ENCODE peak calls at places on chromosomes 4 and X, in ten cellular contexts. H is sigmoid colon, W is vagina, K is psoas muscle, U is heart right ventricle, E is aorta, B is IMR-90, L is tibial artery, R is Peyer's patch, G is K562. T is an unnamed sample. For H3K4me1, the result is how much of the 10 kb centered on the place peaks cover.

GRCh38 chr4:40934671-40935070 is 184.9 kb downstream of the NSUN7 start:
- DNase-seq in H (no peak), W (no peak), K (no peak), U (no peak), E (no peak), B (no peak), L (no peak), R (no peak), G (no peak), T (no peak)

GRCh38 chr4:169116270-169116901 is 106.3 kb upstream of the CBR4 start:
- DNase-seq in H (no peak), W (no peak), K (no peak), U (no peak), E (no peak), B (peak), L (no peak), R (no peak), G (no peak), T (no peak)

GRCh38 chr4:37628977-37629609 is 57.1 kb downstream of the RELL1 start:
- DNase-seq in H (peak), W (no peak), K (peak), U (no peak), E (no peak), B (peak), L (no peak), R (no peak), G (peak), T (no peak)

GRCh38 chr4:128601992-128602695 is 207.4 kb upstream of the JADE1 start:
- DNase-seq in H (no peak), W (no peak), K (no peak), U (no peak), E (no peak), B (peak), L (no peak), R (no peak), G (peak), T (peak)

GRCh38 chr4:161522031-161522430 is 641.8 kb downstream of the FSTL5 start:
- DNase-seq in H (no peak), W (no peak), K (no peak), U (no peak), E (no peak), B (no peak), L (no peak), R (no peak), G (no peak), T (no peak)

GRCh38 chrX:84192006-84192405 is 4.0 kb upstream of the RPS6KA6 start:
- DNase-seq in H (no peak), W (no peak), K (no peak), U (no peak), E (no peak), B (no peak), L (no peak), R (no peak), G (no peak), T (no peak)

GRCh38 chrX:96685205-96686099 is 810 bp downstream of the DIAPH2 start:
- DNase-seq in H (peak), W (no peak), K (peak), U (peak), E (peak), B (peak), L (peak), R (peak), G (no peak), T (peak)

GRCh38 chrX:102546818-102547493 is 30.4 kb upstream of the TMSB15A start:
- DNase-seq in H (no peak), W (no peak), K (no peak), U (no peak), E (no peak), B (no peak), L (no peak), R (no peak), G (no peak), T (no peak)

GRCh38 chr4:52837716-52838558 is 24.2 kb upstream of the RASL11B start:
- DNase-seq in H (no peak), W (no peak), K (no peak), U (peak), E (no peak), B (peak), L (no peak), R (no peak), G (no peak), T (no peak)

GRCh38 chrX:87489071-87489470 is 28.5 kb upstream of the KLHL4 start:
- DNase-seq in H (no peak), W (no peak), K (no peak), U (no peak), E (no peak), B (no peak), L (no peak), R (no peak), G (no peak), T (no peak)

GRCh38 chr4:88009871-88010270 is 2.4 kb downstream of the PKD2 start:
- DNase-seq in H (no peak), W (no peak), K (no peak), U (no peak), E (no peak), B (no peak), L (no peak), R (no peak), G (no peak), T (no peak)
- H3K4me1 ChIP-seq in H (half or more), W (half or more), K (under half), U (under half), E (under half), B (under half), L (half or more), R (under half), G (under half), T (under half)

GRCh38 chr4:176038789-176039188 is 26.9 kb upstream of the WDR17 start:
- DNase-seq in H (no peak), W (no peak), K (no peak), U (no peak), E (no peak), B (no peak), L (no peak), R (no peak), G (no peak), T (no peak)

GRCh38 chr4:176044589-176044951 is 21.1 kb upstream of the WDR17 start:
- DNase-seq in H (no peak), W (no peak), K (no peak), U (no peak), E (peak), B (peak), L (no peak), R (no peak), G (no peak), T (no peak)

GRCh38 chr4:176043838-176044588 is 21.6 kb upstream of the WDR17 start:
- DNase-seq in H (no peak), W (no peak), K (no peak), U (no peak), E (peak), B (no peak), L (no peak), R (no peak), G (no peak), T (no peak)

GRCh38 chr4:176036585-176037205 is 28.9 kb upstream of the WDR17 start:
- DNase-seq in H (no peak), W (no peak), K (no peak), U (no peak), E (no peak), B (no peak), L (no peak), R (no peak), G (no peak), T (no peak)

DNA sequence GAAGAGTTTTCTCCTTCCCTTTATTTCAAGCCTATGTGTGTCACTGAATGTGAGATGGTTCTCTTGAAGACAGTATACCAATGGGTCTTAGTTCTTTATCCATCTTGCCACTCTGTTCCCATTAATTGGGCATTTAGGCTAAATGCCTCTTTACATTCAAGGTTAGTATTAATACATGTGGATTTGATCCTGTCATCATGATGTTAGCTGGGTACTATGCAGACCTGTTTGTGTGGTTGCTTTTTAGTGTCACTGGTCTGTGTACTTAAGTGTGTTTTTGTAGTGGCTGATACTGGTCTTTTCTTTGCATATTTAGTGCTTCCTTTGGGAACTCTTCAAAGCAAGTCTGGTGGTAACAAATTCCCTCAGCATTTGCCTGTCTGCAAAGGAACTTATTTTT is 23.4 kb upstream of the WDR17 start:
- DNase-seq in H (no peak), W (no peak), K (no peak), U (no peak), E (no peak), B (no peak), L (no peak), R (no peak), G (no peak), T (no peak)
- H3K4me1 ChIP-seq in H (under half), W (under half), K (under half), U (under half), E (under half), B (under half), L (under half), R (under half), G (under half), T (under half)

DNA sequence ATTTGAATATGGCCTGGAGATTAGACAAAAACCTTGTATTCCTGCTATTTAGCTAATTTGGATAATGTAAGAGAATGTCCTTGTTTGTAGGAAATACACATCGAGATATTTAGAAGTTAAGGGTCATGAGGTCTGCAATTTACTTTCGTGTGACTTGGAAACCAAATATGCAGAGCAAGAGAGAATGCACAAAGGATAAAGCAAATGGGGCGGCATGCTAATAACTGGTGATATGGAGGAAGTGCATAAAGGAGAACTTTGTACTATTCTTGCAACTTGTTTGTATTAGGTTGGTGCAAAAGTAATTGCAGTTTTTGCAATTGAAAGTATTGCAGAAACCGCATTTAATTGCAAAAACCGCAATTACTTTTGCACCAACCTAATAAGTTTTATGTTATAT is 7.2 kb upstream of the CXCR3 start:
- DNase-seq in H (no peak), W (no peak), K (no peak), U (no peak), E (no peak), B (no peak), L (no peak), R (no peak), G (no peak), T (no peak)
- H3K4me1 ChIP-seq in H (under half), W (under half), K (under half), U (under half), E (under half), B (under half), L (under half), R (under half), G (under half), T (under half)

DNA sequence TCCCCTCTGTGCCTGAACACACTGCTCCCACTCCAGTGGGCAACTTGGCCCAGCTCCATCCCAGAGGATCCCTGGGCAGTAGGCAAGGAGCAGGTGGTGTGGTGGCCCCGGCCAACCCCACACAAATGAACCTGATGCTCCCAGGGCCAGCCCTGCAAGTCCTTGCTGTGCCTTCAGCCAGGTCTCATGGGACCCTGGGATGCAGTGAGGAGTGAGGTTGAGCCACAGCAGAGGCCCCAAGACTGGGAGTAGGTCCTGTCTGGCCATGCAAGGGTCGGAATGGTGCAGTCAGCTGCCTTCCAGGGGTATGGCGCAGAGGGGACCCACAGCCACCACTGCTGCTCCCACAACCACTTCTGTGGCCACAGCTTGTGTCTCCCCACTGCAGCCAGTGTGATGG is 234.5 kb upstream of the DKK2 start:
- DNase-seq in H (no peak), W (no peak), K (peak), U (no peak), E (no peak), B (no peak), L (peak), R (no peak), G (no peak), T (no peak)
- H3K4me1 ChIP-seq in H (under half), W (under half), K (under half), U (under half), E (under half), B (under half), L (under half), R (under half), G (under half), T (under half)

GRCh38 chr4:113958766-113959540 is 20.5 kb downstream of the ARSJ start:
- DNase-seq in H (no peak), W (no peak), K (no peak), U (no peak), E (no peak), B (peak), L (no peak), R (no peak), G (no peak), T (no peak)

GRCh38 chr4:113955948-113956347 is 23.5 kb downstream of the ARSJ start:
- DNase-seq in H (no peak), W (no peak), K (no peak), U (no peak), E (no peak), B (no peak), L (no peak), R (no peak), G (no peak), T (no peak)

GRCh38 chr4:113955411-113955810 is 24.0 kb downstream of the ARSJ start:
- DNase-seq in H (no peak), W (no peak), K (no peak), U (no peak), E (no peak), B (no peak), L (no peak), R (no peak), G (no peak), T (no peak)

GRCh38 chr4:113960684-113961321 is 18.6 kb downstream of the ARSJ start:
- DNase-seq in H (no peak), W (no peak), K (no peak), U (no peak), E (no peak), B (no peak), L (no peak), R (no peak), G (no peak), T (no peak)

DNA sequence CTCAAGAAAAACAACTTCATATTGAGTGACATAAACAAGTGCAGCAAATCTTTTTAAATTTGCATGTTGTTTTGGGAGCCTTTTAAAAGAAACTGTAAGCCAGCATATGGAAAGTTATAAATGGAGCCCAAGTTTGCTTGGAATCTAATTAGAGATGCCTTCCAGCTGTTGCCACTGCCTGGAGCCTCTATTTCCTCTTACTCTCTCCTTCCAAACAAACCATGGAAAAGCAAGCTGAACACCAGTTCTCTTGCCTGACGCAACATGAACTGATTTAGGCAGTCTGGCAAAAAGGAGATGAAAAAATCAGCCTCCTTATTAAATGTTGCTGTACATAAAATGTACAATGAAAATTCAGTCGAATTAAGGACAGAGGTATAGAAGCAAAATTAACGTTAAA is 21.5 kb downstream of the ARSJ start:
- DNase-seq in H (no peak), W (no peak), K (no peak), U (no peak), E (no peak), B (peak), L (no peak), R (no peak), G (no peak), T (no peak)
- H3K4me1 ChIP-seq in H (under half), W (under half), K (under half), U (under half), E (under half), B (under half), L (half or more), R (under half), G (under half), T (under half)

GRCh38 chr4:3371581-3372001 is 70.2 kb upstream of the HGFAC start:
- DNase-seq in H (peak), W (no peak), K (no peak), U (no peak), E (no peak), B (peak), L (no peak), R (peak), G (no peak), T (peak)

GRCh38 chr4:3368841-3369760 is 72.7 kb upstream of the HGFAC start:
- DNase-seq in H (peak), W (peak), K (no peak), U (no peak), E (no peak), B (no peak), L (no peak), R (peak), G (peak), T (no peak)

GRCh38 chr4:3369781-3370660 is 71.7 kb upstream of the HGFAC start:
- DNase-seq in H (peak), W (peak), K (peak), U (peak), E (peak), B (peak), L (no peak), R (peak), G (no peak), T (peak)

GRCh38 chr4:3372264-3372932 is 69.4 kb upstream of the HGFAC start:
- DNase-seq in H (peak), W (no peak), K (no peak), U (no peak), E (no peak), B (no peak), L (no peak), R (peak), G (no peak), T (no peak)

DNA sequence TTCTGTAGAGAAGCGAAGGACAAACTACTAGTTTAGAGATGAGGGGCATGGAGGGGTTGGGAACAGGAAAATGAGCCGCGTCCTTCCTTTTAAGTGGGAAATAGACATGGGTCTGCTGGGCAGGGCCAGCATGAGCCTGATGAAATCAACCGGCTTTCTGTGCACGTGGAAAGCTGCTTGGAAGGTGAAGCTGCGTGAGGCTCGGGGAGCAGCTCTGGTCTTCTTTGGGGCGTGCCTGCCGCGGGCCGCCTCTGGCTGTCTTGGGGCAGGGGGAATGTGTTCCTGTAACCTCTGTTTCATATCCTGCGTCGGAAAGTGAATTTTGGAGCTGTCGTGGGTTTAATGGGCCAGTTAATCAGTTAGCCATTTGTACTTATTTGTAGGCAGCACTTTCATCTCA is 70.7 kb upstream of the HGFAC start:
- DNase-seq in H (peak), W (no peak), K (no peak), U (no peak), E (no peak), B (no peak), L (no peak), R (peak), G (no peak), T (no peak)
- H3K4me1 ChIP-seq in H (under half), W (under half), K (under half), U (under half), E (under half), B (under half), L (under half), R (under half), G (under half), T (under half)

GRCh38 chr4:87057835-87058234 is 123.0 kb downstream of the AFF1 start:
- DNase-seq in H (no peak), W (no peak), K (no peak), U (no peak), E (no peak), B (peak), L (no peak), R (no peak), G (no peak), T (no peak)

GRCh38 chr4:87055340-87055739 is 120.5 kb downstream of the AFF1 start:
- DNase-seq in H (no peak), W (no peak), K (no peak), U (no peak), E (no peak), B (no peak), L (no peak), R (no peak), G (no peak), T (no peak)

GRCh38 chr4:87054900-87055299 is 120.1 kb downstream of the AFF1 start:
- DNase-seq in H (no peak), W (no peak), K (no peak), U (no peak), E (no peak), B (no peak), L (no peak), R (no peak), G (no peak), T (no peak)

GRCh38 chr4:87058272-87059073 is 123.7 kb downstream of the AFF1 start:
- DNase-seq in H (no peak), W (no peak), K (no peak), U (no peak), E (no peak), B (no peak), L (no peak), R (no peak), G (peak), T (no peak)

GRCh38 chr4:87056884-87057283 is 122.1 kb downstream of the AFF1 start:
- DNase-seq in H (no peak), W (no peak), K (no peak), U (no peak), E (no peak), B (no peak), L (no peak), R (no peak), G (no peak), T (no peak)
- H3K4me1 ChIP-seq in H (half or more), W (half or more), K (half or more), U (half or more), E (under half), B (under half), L (half or more), R (under half), G (under half), T (under half)

DNA sequence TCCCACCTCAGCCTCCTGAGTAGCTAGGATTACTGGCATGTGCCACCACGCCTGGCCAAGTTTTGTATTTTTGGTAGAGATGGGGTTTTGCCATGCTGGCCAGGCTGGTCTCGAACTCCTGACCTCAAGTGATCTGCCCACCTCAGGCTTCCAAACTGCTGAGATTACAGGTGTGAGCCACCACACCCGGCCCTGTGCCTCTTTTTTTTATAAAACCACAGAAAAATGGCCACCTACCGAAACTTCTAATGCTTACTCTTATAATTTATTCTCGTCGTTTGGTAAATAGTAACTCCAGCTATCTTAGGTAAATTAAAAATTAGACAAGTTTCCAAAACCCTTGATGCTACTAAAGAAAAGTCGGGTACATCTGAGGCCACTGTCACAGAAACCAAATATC is 54.4 kb downstream of the IRF2 start:
- DNase-seq in H (no peak), W (no peak), K (no peak), U (no peak), E (no peak), B (no peak), L (no peak), R (no peak), G (no peak), T (no peak)
- H3K4me1 ChIP-seq in H (under half), W (half or more), K (under half), U (half or more), E (under half), B (under half), L (under half), R (under half), G (under half), T (under half)

T was measured in ovary.